ENCODE peak calls at places on chromosome 17, in six cellular contexts. K is activated CD4-positive, alpha-beta T cell treated with anti-CD3 and anti-CD28 coated beads for 48 hours; A is anterior cingulate cortex; S is stimulated activated CD4-positive, alpha-beta T cell treated with anti-CD3 and anti-CD28 coated beads, TNF-alpha, amount 100 ng/mL, for 24 hours; G is IMR-90; Z is C1 segment of cervical spinal cord. U is an unnamed sample.

GRCh38 chr17:78214016-78214705 is at the start of gene BIRC5:
- DNase-seq in S (peak), K (peak), A (peak), Z (peak), G (peak), U (peak)

GRCh38 chr17:7295230-7296180 is 1.1 kb upstream of the YBX2 start:
- DNase-seq in S (no peak), K (no peak), A (no peak), G (no peak), Z (no peak), U (no peak)

GRCh38 chr17:10123093-10123492 is 75.3 kb downstream of the GAS7 start:
- DNase-seq in G (no peak), K (no peak), S (no peak), A (no peak), Z (no peak), U (no peak)

GRCh38 chr17:3033248-3033640 is 30.2 kb downstream of the OR1D5 start:
- DNase-seq in A (no peak), Z (no peak), K (no peak), G (no peak), S (no peak), U (no peak)

GRCh38 chr17:34797724-34798123 is 163.5 kb downstream of the CCT6B start:
- DNase-seq in Z (no peak), A (no peak), G (peak), S (peak), K (peak), U (peak)

GRCh38 chr17:28993645-28994426 is 12.0 kb downstream of the SEZ6 start:
- DNase-seq in A (no peak), S (no peak), K (no peak), G (no peak), Z (no peak), U (no peak)

GRCh38 chr17:6462692-6463091 is 18.4 kb downstream of the PIMREG start:
- DNase-seq in S (no peak), K (no peak), Z (no peak), A (no peak), G (no peak), U (no peak)

GRCh38 chr17:18267927-18268711 is 7.7 kb downstream of the MIEF2 start:
- DNase-seq in K (no peak), Z (no peak), G (peak), S (no peak), A (no peak), U (peak)

GRCh38 chr17:57987582-57988300 is at the start of gene VEZF1:
- DNase-seq in A (peak), G (peak), S (peak), Z (peak), K (peak), U (peak)

GRCh38 chr17:1312261-1312870 is 32.9 kb downstream of the TRARG1 start:
- DNase-seq in Z (no peak), A (no peak), S (no peak), K (peak), G (no peak), U (no peak)

GRCh38 chr17:2120550-2121335 is 65.8 kb downstream of the HIC1 start:
- DNase-seq in G (peak), S (no peak), K (no peak), A (no peak), Z (no peak), U (peak)

GRCh38 chr17:78338860-78339259 is 21.0 kb downstream of the SOCS3 start:
- DNase-seq in A (no peak), G (no peak), Z (no peak), S (no peak), K (no peak), U (no peak)

GRCh38 chr17:42521666-42522262 is 14.3 kb upstream of the NAGLU start:
- DNase-seq in K (no peak), S (no peak), A (no peak), Z (no peak), G (no peak), U (peak)

GRCh38 chr17:76659928-76660614 is 16.5 kb upstream of the ST6GALNAC1 start:
- DNase-seq in A (no peak), G (no peak), S (no peak), Z (no peak), K (no peak), U (no peak)

GRCh38 chr17:42748906-42749798 is 4.3 kb upstream of the EZH1 start:
- DNase-seq in Z (no peak), K (no peak), G (no peak), S (no peak), A (no peak), U (peak)

GRCh38 chr17:9195961-9196668 is 174.8 kb downstream of the NTN1 start:
- DNase-seq in Z (no peak), K (no peak), A (no peak), G (no peak), S (no peak), U (no peak)

GRCh38 chr17:58304735-58305486 is 23.7 kb downstream of the TSPOAP1 start:
- DNase-seq in A (no peak), K (no peak), G (no peak), S (no peak), Z (no peak), U (no peak)

GRCh38 chr17:45096141-45096540 is 35.0 kb downstream of the NMT1 start:
- DNase-seq in G (peak), A (no peak), Z (no peak), S (no peak), K (no peak), U (peak)

GRCh38 chr17:2705888-2706795 is 5.4 kb downstream of the CLUH start:
- DNase-seq in A (no peak), K (no peak), Z (no peak), G (no peak), S (no peak), U (no peak)

GRCh38 chr17:19268611-19269010 is 31.4 kb downstream of the EPN2 start:
- DNase-seq in G (no peak), K (no peak), S (no peak), Z (no peak), A (no peak), U (no peak)

GRCh38 chr17:47883589-47884426 is 12.2 kb upstream of the SP2 start:
- DNase-seq in A (no peak), K (no peak), Z (no peak), S (no peak), G (no peak), U (no peak)

GRCh38 chr17:50872710-50873424 is 6.7 kb upstream of the TOB1 start:
- DNase-seq in S (peak), K (peak), A (no peak), Z (no peak), G (peak), U (peak)

GRCh38 chr17:82972836-82973372 is 106.5 kb upstream of the METRNL start:
- DNase-seq in G (no peak), Z (no peak), S (no peak), K (no peak), A (no peak), U (no peak)

GRCh38 chr17:46979023-46979870 is at the start of gene RPRML:
- DNase-seq in S (peak), A (no peak), Z (no peak), G (no peak), K (peak), U (peak)

GRCh38 chr17:13635951-13636350 is 34.2 kb upstream of the HS3ST3A1 start:
- DNase-seq in G (no peak), Z (no peak), A (no peak), K (no peak), S (no peak), U (peak)

GRCh38 chr17:69117855-69118758 is 23.6 kb downstream of the ABCA6 start:
- DNase-seq in Z (no peak), G (no peak), S (no peak), K (no peak), A (no peak), U (no peak)

GRCh38 chr17:3260600-3260999 is 37.6 kb downstream of the OR3A1 start:
- DNase-seq in A (no peak), K (no peak), G (no peak), Z (no peak), S (no peak), U (no peak)

GRCh38 chr17:74635418-74635817 is 11.9 kb upstream of the CD300E start:
- DNase-seq in G (no peak), S (no peak), K (no peak), Z (no peak), A (no peak), U (no peak)

GRCh38 chr17:81289627-81290026 is 5.5 kb downstream of the SLC38A10 start:
- DNase-seq in Z (no peak), S (no peak), G (no peak), K (no peak), A (no peak), U (no peak)

GRCh38 chr17:67999291-67999911 is 3.1 kb upstream of the C17orf58 start:
- DNase-seq in Z (no peak), K (no peak), G (peak), S (no peak), A (no peak), U (peak)

GRCh38 chr17:65559802-65560627 is 1.4 kb downstream of the AXIN2 start:
- DNase-seq in Z (no peak), A (no peak), S (peak), G (no peak), K (peak), U (peak)

GRCh38 chr17:8912060-8912981 is 44.8 kb upstream of the PIK3R6 start:
- DNase-seq in Z (no peak), S (no peak), A (no peak), G (no peak), K (no peak), U (no peak)

GRCh38 chr17:700504-701094 is 14.0 kb downstream of the VPS53 start:
- DNase-seq in K (no peak), Z (no peak), S (no peak), G (peak), A (no peak), U (peak)